ENCODE peak calls at places on chromosomes 13 and 19, in five cellular contexts. F is heart right ventricle, L is MM.1S, R is esophagus squamous epithelium, K is gastrocnemius medialis. H is an unnamed sample.

GRCh38 chr19:23957660-23958281 is 43.1 kb downstream of the ZNF726 start:
- DNase-seq in L (no peak), K (no peak), R (no peak), F (no peak), H (peak; percentile 27)

GRCh38 chr19:23817519-23817918 is 58.8 kb upstream of the ZNF681 start:
- DNase-seq in F (no peak), R (no peak), L (peak; percentile 73), K (no peak), H (no peak)

GRCh38 chr13:35916186-35916585 is 215.0 kb downstream of the DCLK1 start:
- DNase-seq in K (no peak), L (no peak), F (no peak), R (no peak), H (no peak)

GRCh38 chr19:57888107-57888493 is 737 bp downstream of the ZNF814 start:
- DNase-seq in R (no peak), F (no peak), K (no peak), L (no peak), H (no peak)

GRCh38 chr13:49308977-49309408 is 61.3 kb downstream of the CDADC1 start:
- DNase-seq in R (no peak), K (peak; percentile 22), L (no peak), F (no peak), H (no peak)

GRCh38 chr19:13172335-13173128 is 22.3 kb downstream of the IER2 start:
- DNase-seq in F (peak; percentile 80), K (peak; percentile 66), R (no peak), L (no peak), H (no peak)

GRCh38 chr13:105598551-105598950 is 936.9 kb downstream of the EFNB2 start:
- DNase-seq in L (no peak), R (no peak), F (no peak), K (no peak), H (no peak)

GRCh38 chr19:37572203-37572602 is 22.4 kb downstream of the ZNF571 start:
- DNase-seq in R (no peak), L (no peak), F (no peak), K (no peak), H (no peak)

GRCh38 chr13:76503756-76504155 is 382.4 kb downstream of the KCTD12 start:
- DNase-seq in L (no peak), K (no peak), F (no peak), R (no peak), H (no peak)

GRCh38 chr13:27273658-27274425 is 3.2 kb downstream of the RASL11A start:
- DNase-seq in F (peak; percentile 32), L (no peak), R (no peak), K (no peak), H (no peak)

GRCh38 chr13:32969516-32969941 is 46.7 kb upstream of the KL start:
- DNase-seq in L (no peak), R (no peak), K (no peak), F (peak; percentile 29), H (peak; percentile 28)

GRCh38 chr13:33797622-33798021 is 20.3 kb upstream of the RFC3 start:
- DNase-seq in K (no peak), R (no peak), F (no peak), L (peak; percentile 39), H (no peak)

GRCh38 chr13:106145997-106146864 is 389.2 kb downstream of the EFNB2 start:
- DNase-seq in L (no peak), F (no peak), R (no peak), K (no peak), H (no peak)

GRCh38 chr19:41355802-41356201 is 2.1 kb upstream of the TGFB1 start:
- DNase-seq in K (no peak), R (no peak), L (no peak), F (no peak), H (no peak)

GRCh38 chr19:33649919-33650305 is 28.2 kb downstream of the CHST8 start:
- DNase-seq in K (no peak), R (no peak), L (peak; percentile 60), F (no peak), H (no peak)

GRCh38 chr13:76937416-76937815 is 10.9 kb upstream of the ACOD1 start:
- DNase-seq in F (no peak), L (no peak), K (no peak), R (no peak), H (peak; percentile 73)

GRCh38 chr13:106099765-106100164 is 435.7 kb downstream of the EFNB2 start:
- DNase-seq in L (no peak), R (no peak), K (no peak), F (no peak), H (no peak)

GRCh38 chr13:104645786-104646185 is 1579.6 kb upstream of the SLC10A2 start:
- DNase-seq in R (no peak), L (no peak), F (no peak), K (no peak), H (no peak)

GRCh38 chr13:92175330-92175729 is 776.9 kb downstream of the GPC5 start:
- DNase-seq in K (no peak), L (peak; percentile 74), R (no peak), F (no peak), H (no peak)

GRCh38 chr13:41132512-41133152 is at the start of gene KBTBD6:
- DNase-seq in R (peak; percentile 76), L (peak; percentile 90), K (peak; percentile 96), F (peak; percentile 96), H (peak; percentile 97)

DNA sequence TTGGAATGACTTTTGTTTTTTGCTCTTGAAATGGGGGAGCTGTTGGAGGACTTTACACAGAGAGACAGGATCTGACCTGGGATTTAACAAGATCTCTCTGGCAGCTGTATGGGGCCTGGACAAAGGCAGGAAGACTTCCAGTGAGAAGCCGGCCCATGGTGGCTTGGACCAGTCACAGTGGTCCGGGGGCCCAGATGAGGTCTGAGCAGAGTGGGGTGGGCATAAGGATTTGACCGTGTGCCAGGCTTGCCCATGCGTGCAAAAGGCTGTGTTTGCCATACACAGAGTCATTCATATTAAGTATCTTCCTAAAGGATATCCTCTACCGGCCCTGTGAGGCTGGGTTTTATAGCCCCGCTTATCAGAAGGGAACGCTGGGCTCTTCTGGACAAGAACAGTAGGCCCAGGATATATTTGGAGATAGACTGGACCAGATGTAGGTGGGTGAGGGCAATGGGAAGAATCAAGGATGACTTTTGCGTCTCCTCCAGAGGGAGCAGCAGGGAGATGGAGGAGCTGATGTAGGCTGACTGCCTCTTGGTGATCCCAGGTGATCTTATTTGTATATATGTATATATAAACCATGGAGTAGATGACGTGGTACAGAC is 4.1 kb downstream of the SPACA6 start:
- DNase-seq in R (no peak), F (no peak), K (no peak), L (no peak), H (no peak)
- TF ChIP-seq CTCF in R (no peak), F (no peak), K (no peak), L (no peak), H (no peak)

DNA sequence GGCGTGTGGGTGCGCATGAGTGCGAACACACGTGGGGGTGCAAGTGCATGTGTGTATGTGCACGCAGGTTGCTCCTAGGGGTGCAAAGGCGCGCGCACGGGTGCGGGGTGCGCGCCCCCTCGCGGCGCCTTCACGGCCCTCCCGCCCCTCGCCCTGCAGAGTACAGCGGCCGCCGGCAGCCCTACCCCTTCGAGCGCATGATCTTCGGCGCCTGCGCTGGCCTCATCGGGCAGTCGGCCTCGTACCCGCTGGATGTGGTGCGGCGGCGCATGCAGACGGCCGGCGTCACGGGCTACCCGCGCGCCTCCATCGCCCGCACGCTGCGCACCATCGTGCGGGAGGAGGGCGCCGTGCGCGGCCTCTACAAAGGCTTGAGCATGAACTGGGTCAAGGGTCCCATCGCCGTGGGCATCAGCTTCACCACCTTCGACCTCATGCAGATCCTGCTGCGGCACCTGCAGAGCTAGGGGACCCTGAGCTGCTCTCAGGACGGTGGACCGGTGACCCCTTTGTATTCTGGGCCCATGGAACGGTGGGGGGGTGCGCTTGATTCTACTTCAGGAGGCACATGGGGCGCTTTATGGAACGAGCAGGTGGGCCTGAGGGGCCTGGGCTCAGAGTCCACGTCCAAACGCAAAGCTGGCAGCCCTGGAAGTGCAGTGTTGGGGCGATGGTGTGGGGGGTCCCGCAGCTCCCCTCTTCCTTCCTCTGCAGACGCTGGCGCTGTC is 27.7 kb downstream of the TMEM161A start:
- DNase-seq in K (no peak), L (no peak), R (no peak), F (no peak), H (no peak)
- TF ChIP-seq CTCF in K (no peak), L (no peak), R (no peak), F (peak; percentile 38), H (no peak)

GRCh38 chr19:4691383-4691782 is 21.2 kb upstream of the MYDGF start:
- DNase-seq in L (no peak), F (no peak), K (peak; percentile 60), R (no peak), H (no peak)

GRCh38 chr19:4693471-4694121 is 23.5 kb upstream of the MYDGF start:
- DNase-seq in F (no peak), R (no peak), K (no peak), L (no peak), H (no peak)

GRCh38 chr19:4693078-4693350 is 22.9 kb upstream of the MYDGF start:
- DNase-seq in F (no peak), L (no peak), R (no peak), K (no peak), H (no peak)

GRCh38 chr19:4694211-4694987 is 24.3 kb upstream of the MYDGF start:
- DNase-seq in K (peak; percentile 100), R (peak; percentile 26), F (no peak), L (no peak), H (peak; percentile 39)

DNA sequence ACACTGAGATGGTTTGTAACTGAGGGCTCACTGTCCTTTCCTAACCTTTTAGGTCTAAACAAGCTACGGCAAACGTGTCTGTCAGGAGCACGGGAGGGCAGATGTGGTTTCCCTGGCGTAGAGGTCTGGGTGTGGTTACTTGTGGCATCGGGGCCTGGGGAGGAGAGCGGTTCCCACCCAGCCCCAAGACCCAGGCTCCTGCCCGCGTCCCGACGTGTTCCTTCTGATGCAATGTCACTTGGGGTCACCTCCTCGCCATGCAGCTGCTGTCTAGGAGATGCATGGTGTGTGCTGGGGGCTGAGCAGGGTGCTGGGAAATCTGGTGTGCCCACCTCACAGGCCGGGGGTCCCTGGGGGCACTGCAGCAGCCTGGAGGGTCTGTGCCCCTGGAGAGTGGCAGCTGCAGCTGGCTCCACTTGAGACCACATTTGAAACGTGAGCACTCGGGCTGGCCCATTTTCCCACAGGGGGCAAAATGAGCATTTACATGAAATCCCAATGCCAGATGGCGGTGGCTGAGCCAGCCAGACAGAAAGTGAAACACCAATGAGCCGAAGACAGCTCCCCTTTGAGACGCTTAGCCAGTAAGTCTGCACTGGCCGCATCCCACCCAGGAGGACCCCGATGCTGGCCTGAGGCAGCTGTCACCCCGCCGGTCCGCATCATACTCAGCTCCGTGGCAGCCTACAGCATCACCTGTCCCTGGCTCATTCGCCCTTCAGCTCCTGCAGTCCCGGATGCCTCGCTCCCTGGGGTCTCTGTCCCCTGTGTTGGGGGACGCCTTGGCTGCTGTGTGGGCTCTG is 22.3 kb upstream of the MYDGF start:
- DNase-seq in K (peak; percentile 54), F (no peak), L (no peak), R (no peak), H (no peak)
- TF ChIP-seq CTCF in K (no peak), F (no peak), L (no peak), R (no peak), H (no peak)

GRCh38 chr13:47025791-47026419 is 129.1 kb upstream of the HTR2A start:
- DNase-seq in F (no peak), R (no peak), L (no peak), K (no peak), H (no peak)

GRCh38 chr13:47017476-47017875 is 120.6 kb upstream of the HTR2A start:
- DNase-seq in L (no peak), K (no peak), F (no peak), R (no peak), H (no peak)

DNA sequence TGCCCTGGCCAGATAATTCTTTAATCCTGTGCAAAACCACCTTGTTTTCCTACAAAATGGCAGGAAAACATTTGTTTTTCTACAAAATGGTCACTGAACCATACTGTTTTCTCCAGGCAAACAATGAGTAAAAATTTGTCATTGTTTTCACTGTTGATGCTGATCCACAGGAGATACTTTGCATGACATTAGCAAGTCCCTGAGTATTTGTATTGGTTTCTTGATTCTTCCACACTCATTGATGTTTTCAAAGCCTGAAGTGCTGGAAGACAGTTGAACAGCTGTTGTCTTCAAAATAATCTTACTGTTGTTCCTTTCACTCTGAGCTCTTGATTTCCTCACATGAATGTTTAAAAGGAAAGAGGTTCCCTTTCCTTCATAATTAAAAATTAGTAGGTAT is 123.1 kb upstream of the HTR2A start:
- DNase-seq in R (no peak), F (no peak), K (no peak), L (no peak), H (no peak)
- TF ChIP-seq CTCF in R (no peak), F (no peak), K (no peak), L (no peak), H (no peak)